ENCODE peak calls at places on chromosome 5, in nine cellular contexts. One of them, this sample, is unnamed.

GRCh38 chr5:88692979-88693932 is 189.7 kb downstream of the MEF2C start:
- DNase-seq in fibroblast of mammary gland: no peak
- DNase-seq in CD4-positive, alpha-beta T cell: no peak
- DNase-seq in pulmonary artery endothelial cell: no peak
- DNase-seq in skeletal muscle cell: no peak
- DNase-seq in adrenal gland: no peak
- DNase-seq in EL: no peak
- DNase-seq in GM12864: no peak
- DNase-seq in RPMI7951: no peak
- DNase-seq in this sample: no peak

GRCh38 chr5:132417461-132417860 is 48.0 kb downstream of the SLC22A5 start:
- DNase-seq in RPMI7951: no peak
- DNase-seq in GM12864: no peak
- DNase-seq in fibroblast of mammary gland: no peak
- DNase-seq in skeletal muscle cell: no peak
- DNase-seq in pulmonary artery endothelial cell: no peak
- DNase-seq in CD4-positive, alpha-beta T cell: no peak
- DNase-seq in EL: no peak
- DNase-seq in adrenal gland: no peak
- DNase-seq in this sample: no peak

GRCh38 chr5:143721960-143722359 is 90.0 kb upstream of the HMHB1 start:
- DNase-seq in pulmonary artery endothelial cell: no peak
- DNase-seq in GM12864: no peak
- DNase-seq in fibroblast of mammary gland: no peak
- DNase-seq in EL: peak
- DNase-seq in adrenal gland: no peak
- DNase-seq in skeletal muscle cell: no peak
- DNase-seq in RPMI7951: no peak
- DNase-seq in CD4-positive, alpha-beta T cell: no peak
- DNase-seq in this sample: no peak

GRCh38 chr5:79495311-79495710 is 18.6 kb downstream of the HOMER1 start:
- DNase-seq in EL: no peak
- DNase-seq in skeletal muscle cell: no peak
- DNase-seq in adrenal gland: no peak
- DNase-seq in pulmonary artery endothelial cell: no peak
- DNase-seq in GM12864: no peak
- DNase-seq in CD4-positive, alpha-beta T cell: no peak
- DNase-seq in fibroblast of mammary gland: no peak
- DNase-seq in RPMI7951: no peak
- DNase-seq in this sample: no peak

GRCh38 chr5:54404568-54404967 is 50.9 kb upstream of the HSPB3 start:
- DNase-seq in RPMI7951: no peak
- DNase-seq in fibroblast of mammary gland: no peak
- DNase-seq in skeletal muscle cell: no peak
- DNase-seq in GM12864: no peak
- DNase-seq in EL: no peak
- DNase-seq in pulmonary artery endothelial cell: no peak
- DNase-seq in adrenal gland: no peak
- DNase-seq in CD4-positive, alpha-beta T cell: no peak
- DNase-seq in this sample: no peak

GRCh38 chr5:133842846-133843725 is 125.3 kb downstream of the C5orf15 start:
- DNase-seq in CD4-positive, alpha-beta T cell: no peak
- DNase-seq in EL: no peak
- DNase-seq in fibroblast of mammary gland: no peak
- DNase-seq in GM12864: no peak
- DNase-seq in skeletal muscle cell: no peak
- DNase-seq in adrenal gland: no peak
- DNase-seq in pulmonary artery endothelial cell: no peak
- DNase-seq in RPMI7951: no peak
- DNase-seq in this sample: no peak

GRCh38 chr5:109604758-109605157 is 85.0 kb upstream of the MAN2A1 start:
- DNase-seq in CD4-positive, alpha-beta T cell: no peak
- DNase-seq in GM12864: no peak
- DNase-seq in pulmonary artery endothelial cell: no peak
- DNase-seq in RPMI7951: no peak
- DNase-seq in skeletal muscle cell: no peak
- DNase-seq in fibroblast of mammary gland: no peak
- DNase-seq in adrenal gland: no peak
- DNase-seq in EL: no peak
- DNase-seq in this sample: no peak

GRCh38 chr5:14739538-14739937 is 75.0 kb downstream of the OTULIN start:
- DNase-seq in adrenal gland: peak
- DNase-seq in CD4-positive, alpha-beta T cell: no peak
- DNase-seq in pulmonary artery endothelial cell: peak
- DNase-seq in fibroblast of mammary gland: peak
- DNase-seq in skeletal muscle cell: no peak
- DNase-seq in RPMI7951: peak
- DNase-seq in GM12864: no peak
- DNase-seq in EL: peak
- DNase-seq in this sample: no peak

GRCh38 chr5:132094393-132095076 is 20.9 kb downstream of the CSF2 start:
- DNase-seq in EL: peak
- DNase-seq in adrenal gland: no peak
- DNase-seq in pulmonary artery endothelial cell: peak
- DNase-seq in skeletal muscle cell: peak
- DNase-seq in CD4-positive, alpha-beta T cell: no peak
- DNase-seq in GM12864: no peak
- DNase-seq in RPMI7951: peak
- DNase-seq in fibroblast of mammary gland: peak
- DNase-seq in this sample: peak

GRCh38 chr5:93893050-93893449 is 151.7 kb upstream of the POU5F2 start:
- DNase-seq in EL: no peak
- DNase-seq in adrenal gland: no peak
- DNase-seq in GM12864: no peak
- DNase-seq in fibroblast of mammary gland: no peak
- DNase-seq in pulmonary artery endothelial cell: no peak
- DNase-seq in skeletal muscle cell: no peak
- DNase-seq in RPMI7951: no peak
- DNase-seq in CD4-positive, alpha-beta T cell: no peak
- DNase-seq in this sample: no peak

GRCh38 chr5:107504424-107504823 is 166.3 kb downstream of the EFNA5 start:
- DNase-seq in pulmonary artery endothelial cell: no peak
- DNase-seq in CD4-positive, alpha-beta T cell: no peak
- DNase-seq in fibroblast of mammary gland: no peak
- DNase-seq in EL: no peak
- DNase-seq in RPMI7951: no peak
- DNase-seq in GM12864: no peak
- DNase-seq in adrenal gland: no peak
- DNase-seq in skeletal muscle cell: no peak
- DNase-seq in this sample: no peak

GRCh38 chr5:78930742-78931141 is 54.4 kb downstream of the ARSB start:
- DNase-seq in RPMI7951: no peak
- DNase-seq in skeletal muscle cell: no peak
- DNase-seq in GM12864: no peak
- DNase-seq in pulmonary artery endothelial cell: no peak
- DNase-seq in fibroblast of mammary gland: no peak
- DNase-seq in adrenal gland: no peak
- DNase-seq in CD4-positive, alpha-beta T cell: no peak
- DNase-seq in EL: no peak
- DNase-seq in this sample: no peak

GRCh38 chr5:14008819-14009311 is 64.4 kb upstream of the DNAH5 start:
- DNase-seq in pulmonary artery endothelial cell: no peak
- DNase-seq in EL: no peak
- DNase-seq in CD4-positive, alpha-beta T cell: no peak
- DNase-seq in RPMI7951: no peak
- DNase-seq in skeletal muscle cell: no peak
- DNase-seq in GM12864: no peak
- DNase-seq in adrenal gland: peak
- DNase-seq in fibroblast of mammary gland: no peak
- DNase-seq in this sample: peak

GRCh38 chr5:50744761-50745160 is 78.3 kb downstream of the PARP8 start:
- DNase-seq in CD4-positive, alpha-beta T cell: no peak
- DNase-seq in fibroblast of mammary gland: peak
- DNase-seq in skeletal muscle cell: no peak
- DNase-seq in adrenal gland: no peak
- DNase-seq in RPMI7951: peak
- DNase-seq in pulmonary artery endothelial cell: no peak
- DNase-seq in GM12864: no peak
- DNase-seq in EL: peak
- DNase-seq in this sample: no peak

GRCh38 chr5:125928663-125929062 is 494.5 kb upstream of the GRAMD2B start:
- DNase-seq in fibroblast of mammary gland: peak
- DNase-seq in EL: peak
- DNase-seq in CD4-positive, alpha-beta T cell: no peak
- DNase-seq in adrenal gland: no peak
- DNase-seq in GM12864: no peak
- DNase-seq in pulmonary artery endothelial cell: no peak
- DNase-seq in RPMI7951: peak
- DNase-seq in skeletal muscle cell: no peak
- DNase-seq in this sample: no peak

GRCh38 chr5:142798099-142798768 is 28.1 kb downstream of the ARHGAP26 start:
- DNase-seq in CD4-positive, alpha-beta T cell: no peak
- DNase-seq in adrenal gland: peak
- DNase-seq in pulmonary artery endothelial cell: no peak
- DNase-seq in skeletal muscle cell: no peak
- DNase-seq in fibroblast of mammary gland: no peak
- DNase-seq in EL: no peak
- DNase-seq in GM12864: no peak
- DNase-seq in RPMI7951: no peak
- DNase-seq in this sample: no peak

GRCh38 chr5:113147088-113147487 is 170.5 kb downstream of the DCP2 start:
- DNase-seq in skeletal muscle cell: peak
- DNase-seq in GM12864: no peak
- DNase-seq in EL: peak
- DNase-seq in fibroblast of mammary gland: peak
- DNase-seq in CD4-positive, alpha-beta T cell: no peak
- DNase-seq in RPMI7951: peak
- DNase-seq in adrenal gland: peak
- DNase-seq in pulmonary artery endothelial cell: no peak
- DNase-seq in this sample: no peak

This sample was measured in Panc1.